ENCODE peak calls at places on chromosomes 6 and 20, in four cellular contexts. One of them, this sample, is unnamed.
A peak's percentile ranks its signal among the peaks of the same experiment; 100 is the strongest.

GRCh38 chr6:112906737-112907136 is 559.6 kb downstream of the RFPL4B start:
- DNase-seq in fibroblast of the aortic adventitia: peak; percentile 98
- DNase-seq in astrocyte: peak; percentile 100
- DNase-seq in mucosa of descending colon: no peak
- DNase-seq in this sample: peak; percentile 41

GRCh38 chr6:135182993-135183531 is 2.0 kb downstream of the MYB start:
- DNase-seq in fibroblast of the aortic adventitia: no peak
- DNase-seq in astrocyte: no peak
- DNase-seq in mucosa of descending colon: peak; percentile 89
- DNase-seq in this sample: no peak

GRCh38 chr6:54987906-54988305 is 141.3 kb downstream of the FAM83B start:
- DNase-seq in fibroblast of the aortic adventitia: no peak
- DNase-seq in astrocyte: no peak
- DNase-seq in mucosa of descending colon: peak; percentile 13
- DNase-seq in this sample: no peak

GRCh38 chr6:127119361-127120108 is 1.1 kb downstream of the RSPO3 start:
- DNase-seq in fibroblast of the aortic adventitia: peak; percentile 22
- DNase-seq in mucosa of descending colon: peak; percentile 4
- DNase-seq in astrocyte: no peak
- DNase-seq in this sample: no peak

GRCh38 chr6:100664274-100665040 is 199.7 kb upstream of the SIM1 start:
- DNase-seq in fibroblast of the aortic adventitia: peak; percentile 62
- DNase-seq in mucosa of descending colon: peak; percentile 9
- DNase-seq in astrocyte: peak; percentile 14
- DNase-seq in this sample: peak; percentile 26

GRCh38 chr6:33392979-33393378 is 1.4 kb downstream of the KIFC1 start:
- DNase-seq in mucosa of descending colon: no peak
- DNase-seq in fibroblast of the aortic adventitia: no peak
- DNase-seq in astrocyte: no peak
- DNase-seq in this sample: no peak

GRCh38 chr6:52157301-52157930 is 28.8 kb upstream of the IL17A start:
- DNase-seq in fibroblast of the aortic adventitia: peak; percentile 29
- DNase-seq in astrocyte: no peak
- DNase-seq in mucosa of descending colon: no peak
- DNase-seq in this sample: peak; percentile 9

GRCh38 chr6:4008324-4009047 is 70.5 kb downstream of the FAM217A start:
- DNase-seq in astrocyte: peak; percentile 78
- DNase-seq in fibroblast of the aortic adventitia: peak; percentile 95
- DNase-seq in mucosa of descending colon: peak; percentile 37
- DNase-seq in this sample: peak; percentile 89

GRCh38 chr6:16725145-16725864 is 36.0 kb downstream of the ATXN1 start:
- DNase-seq in fibroblast of the aortic adventitia: peak; percentile 81
- DNase-seq in astrocyte: peak; percentile 79
- DNase-seq in mucosa of descending colon: peak; percentile 0
- DNase-seq in this sample: peak; percentile 64

GRCh38 chr6:124978451-124979293 is 16.4 kb downstream of the RNF217 start:
- DNase-seq in fibroblast of the aortic adventitia: no peak
- DNase-seq in astrocyte: no peak
- DNase-seq in mucosa of descending colon: no peak
- DNase-seq in this sample: no peak

GRCh38 chr6:116036885-116037284 is 23.8 kb downstream of the FRK start:
- DNase-seq in astrocyte: no peak
- DNase-seq in fibroblast of the aortic adventitia: no peak
- DNase-seq in mucosa of descending colon: no peak
- DNase-seq in this sample: no peak

GRCh38 chr20:35561671-35562070 is 19.8 kb downstream of the ERGIC3 start:
- DNase-seq in astrocyte: no peak
- DNase-seq in fibroblast of the aortic adventitia: no peak
- DNase-seq in mucosa of descending colon: no peak
- DNase-seq in this sample: no peak

GRCh38 chr6:33168202-33168601 is 24.1 kb downstream of the COL11A2 start:
- DNase-seq in fibroblast of the aortic adventitia: no peak
- DNase-seq in mucosa of descending colon: no peak
- DNase-seq in astrocyte: no peak
- DNase-seq in this sample: no peak

GRCh38 chr20:41798926-41799502 is 180.8 kb upstream of the CHD6 start:
- DNase-seq in mucosa of descending colon: no peak
- DNase-seq in fibroblast of the aortic adventitia: no peak
- DNase-seq in astrocyte: no peak
- DNase-seq in this sample: no peak

GRCh38 chr6:34317882-34318491 is 69.2 kb upstream of the SMIM29 start:
- DNase-seq in fibroblast of the aortic adventitia: peak; percentile 73
- DNase-seq in astrocyte: no peak
- DNase-seq in mucosa of descending colon: no peak
- DNase-seq in this sample: no peak

GRCh38 chr6:3888153-3888957 is 39.2 kb downstream of the FAM50B start:
- DNase-seq in fibroblast of the aortic adventitia: peak; percentile 52
- DNase-seq in mucosa of descending colon: peak; percentile 55
- DNase-seq in astrocyte: no peak
- DNase-seq in this sample: no peak

GRCh38 chr6:29505808-29506207 is 18.1 kb upstream of the MAS1L start:
- DNase-seq in fibroblast of the aortic adventitia: no peak
- DNase-seq in mucosa of descending colon: no peak
- DNase-seq in astrocyte: no peak
- DNase-seq in this sample: no peak

GRCh38 chr6:149593443-149593842 is 27.3 kb downstream of the GINM1 start:
- DNase-seq in astrocyte: no peak
- DNase-seq in mucosa of descending colon: no peak
- DNase-seq in fibroblast of the aortic adventitia: no peak
- DNase-seq in this sample: no peak

DNA sequence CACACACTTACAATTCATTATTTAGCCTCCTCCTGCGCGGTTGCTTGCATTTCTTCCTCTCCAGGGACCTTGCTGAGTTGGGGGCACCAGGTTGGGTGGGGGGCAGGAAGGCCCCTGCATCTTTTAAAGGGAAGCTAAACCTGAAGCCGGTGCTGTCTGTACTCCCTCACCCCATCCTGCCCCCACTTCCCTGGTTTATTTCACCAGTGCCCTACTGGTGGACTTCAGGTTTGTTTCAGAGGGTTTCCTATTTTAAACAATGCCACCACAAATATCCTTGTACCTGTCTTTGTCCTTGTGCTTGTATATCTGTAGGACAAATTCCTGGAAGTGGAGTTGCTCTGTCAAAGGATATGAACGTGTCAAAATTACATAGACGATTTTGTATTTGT is 21.0 kb downstream of the PTK7 start:
- DNase-seq in astrocyte: no peak
- DNase-seq in mucosa of descending colon: no peak
- DNase-seq in fibroblast of the aortic adventitia: no peak
- DNase-seq in this sample: no peak
- TF ChIP-seq CTCF in astrocyte: no peak
- TF ChIP-seq CTCF in mucosa of descending colon: no peak
- TF ChIP-seq CTCF in fibroblast of the aortic adventitia: peak; percentile 25
- TF ChIP-seq CTCF in this sample: peak; percentile 23

DNA sequence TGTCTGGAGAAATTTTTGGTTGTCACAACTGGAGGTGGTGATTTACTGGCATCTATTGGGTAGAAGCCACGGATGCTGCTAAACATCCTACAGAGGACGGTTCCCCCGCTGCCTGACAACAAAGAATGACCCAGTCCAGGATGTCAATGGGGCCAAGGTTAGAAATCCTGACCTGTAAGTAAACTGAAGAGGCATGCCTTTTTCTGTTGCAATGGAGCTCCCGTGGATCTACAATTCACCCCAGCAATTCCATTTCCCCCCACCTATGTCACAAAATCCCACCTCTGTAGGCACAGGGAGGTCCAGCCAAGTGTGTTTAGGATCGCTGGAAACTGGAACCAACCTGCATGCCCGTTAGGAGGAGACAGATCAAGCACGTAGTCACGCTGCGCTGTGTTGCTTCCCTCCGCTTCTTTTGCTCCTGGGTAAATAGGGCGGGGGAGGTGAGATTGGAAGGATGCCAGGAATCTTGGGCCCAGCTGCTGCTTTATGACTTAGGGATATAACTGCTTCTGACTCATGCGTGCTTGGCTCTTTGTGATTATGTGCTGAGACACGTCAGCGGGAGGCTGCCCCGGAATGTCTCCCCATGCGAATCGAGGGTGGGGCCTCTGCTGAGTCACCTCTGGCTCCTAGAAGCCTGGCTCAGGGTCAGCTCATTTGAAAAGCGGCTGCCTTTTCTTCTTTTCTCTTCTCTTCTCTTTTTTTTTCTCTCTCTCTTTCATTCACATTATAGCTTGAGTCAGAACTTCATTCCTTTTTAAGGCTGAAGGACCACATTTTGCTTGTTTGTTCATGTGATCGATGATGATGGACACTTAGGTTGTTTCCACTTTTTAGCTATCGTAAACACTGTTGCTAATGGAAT is 12.4 kb upstream of the PEDS1 start:
- DNase-seq in astrocyte: peak; percentile 100
- DNase-seq in mucosa of descending colon: peak; percentile 98
- DNase-seq in fibroblast of the aortic adventitia: peak; percentile 100
- DNase-seq in this sample: peak; percentile 100
- TF ChIP-seq CTCF in astrocyte: no peak
- TF ChIP-seq CTCF in mucosa of descending colon: no peak
- TF ChIP-seq CTCF in fibroblast of the aortic adventitia: no peak
- TF ChIP-seq CTCF in this sample: peak; percentile 8

DNA sequence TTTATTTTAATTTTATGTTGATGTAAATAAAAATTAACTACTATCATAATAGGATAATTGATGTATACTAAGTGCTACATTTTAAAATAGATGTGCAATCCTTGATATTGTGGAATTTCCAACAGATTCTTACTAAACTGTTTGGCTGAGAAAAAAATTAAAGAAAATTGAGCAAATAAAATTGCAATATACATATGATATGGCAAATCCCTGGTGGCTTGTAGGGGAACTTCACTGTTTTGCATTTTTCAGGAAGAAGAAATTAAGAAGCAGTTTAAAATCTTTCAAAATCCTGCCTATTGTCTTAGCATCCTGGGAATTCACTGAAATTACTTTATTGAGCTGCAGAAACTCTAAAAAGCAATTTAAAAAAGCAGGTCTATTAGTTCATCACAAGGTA is 191.4 kb upstream of the ADGRB3 start:
- DNase-seq in mucosa of descending colon: no peak
- DNase-seq in astrocyte: no peak
- DNase-seq in fibroblast of the aortic adventitia: no peak
- DNase-seq in this sample: no peak
- TF ChIP-seq CTCF in mucosa of descending colon: no peak
- TF ChIP-seq CTCF in astrocyte: peak; percentile 10
- TF ChIP-seq CTCF in fibroblast of the aortic adventitia: peak; percentile 39
- TF ChIP-seq CTCF in this sample: peak; percentile 38

GRCh38 chr20:8800089-8800488 is 268.8 kb upstream of the PLCB4 start:
- DNase-seq in fibroblast of the aortic adventitia: no peak
- DNase-seq in mucosa of descending colon: no peak
- DNase-seq in astrocyte: no peak
- DNase-seq in this sample: no peak
- TF ChIP-seq CTCF in fibroblast of the aortic adventitia: no peak
- TF ChIP-seq CTCF in mucosa of descending colon: no peak
- TF ChIP-seq CTCF in astrocyte: peak; percentile 14
- TF ChIP-seq CTCF in this sample: peak; percentile 50

GRCh38 chr6:104795363-104795762 is 64.4 kb downstream of the HACE1 start:
- DNase-seq in mucosa of descending colon: no peak
- DNase-seq in astrocyte: no peak
- DNase-seq in fibroblast of the aortic adventitia: no peak
- DNase-seq in this sample: no peak

GRCh38 chr6:104784884-104785283 is 74.8 kb downstream of the HACE1 start:
- DNase-seq in astrocyte: peak; percentile 3
- DNase-seq in mucosa of descending colon: no peak
- DNase-seq in fibroblast of the aortic adventitia: peak; percentile 9
- DNase-seq in this sample: peak; percentile 15

GRCh38 chr6:104787305-104787704 is 72.4 kb downstream of the HACE1 start:
- DNase-seq in fibroblast of the aortic adventitia: no peak
- DNase-seq in mucosa of descending colon: no peak
- DNase-seq in astrocyte: no peak
- DNase-seq in this sample: no peak

GRCh38 chr6:104788400-104788799 is 71.3 kb downstream of the HACE1 start:
- DNase-seq in astrocyte: no peak
- DNase-seq in fibroblast of the aortic adventitia: peak; percentile 3
- DNase-seq in mucosa of descending colon: no peak
- DNase-seq in this sample: no peak

DNA sequence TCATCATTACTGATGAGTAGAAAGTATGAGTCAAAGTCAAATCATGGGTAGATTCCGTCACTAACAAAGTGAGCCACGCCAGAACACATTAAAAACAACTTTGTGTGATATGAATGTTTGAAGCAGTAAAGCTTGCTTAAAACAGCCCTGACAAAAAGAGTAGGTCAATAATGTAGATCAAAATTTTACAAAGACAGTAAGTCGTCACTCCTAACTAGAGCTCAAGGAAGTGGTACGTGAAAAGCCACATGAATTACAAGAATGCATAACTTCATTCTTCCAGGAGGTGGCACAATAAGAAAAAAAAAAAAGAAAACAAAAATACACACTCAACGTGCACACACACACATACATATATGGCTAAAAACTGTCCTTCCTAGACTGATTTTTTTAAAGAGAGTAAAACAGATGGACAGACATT is 69.9 kb downstream of the HACE1 start:
- DNase-seq in fibroblast of the aortic adventitia: peak; percentile 55
- DNase-seq in mucosa of descending colon: no peak
- DNase-seq in astrocyte: peak; percentile 69
- DNase-seq in this sample: peak; percentile 45
- TF ChIP-seq CTCF in fibroblast of the aortic adventitia: peak; percentile 28
- TF ChIP-seq CTCF in mucosa of descending colon: no peak
- TF ChIP-seq CTCF in astrocyte: peak; percentile 27
- TF ChIP-seq CTCF in this sample: peak; percentile 71